ENCODE peak calls at places on chromosomes 1 and 21, in nine cellular contexts. One of them, this sample, is unnamed.

GRCh38 chr1:235997049-235997448 is 67.8 kb downstream of the NID1 start:
- DNase-seq in stomach: no peak
- DNase-seq in sigmoid colon: no peak
- DNase-seq in prostate gland: no peak
- DNase-seq in GM23338: no peak
- DNase-seq in spleen: no peak
- DNase-seq in K562: no peak
- DNase-seq in HepG2: no peak
- DNase-seq in esophagus muscularis mucosa: no peak
- DNase-seq in this sample: no peak

GRCh38 chr1:178650950-178651461 is 74.0 kb upstream of the RALGPS2 start:
- DNase-seq in stomach: no peak
- DNase-seq in sigmoid colon: no peak
- DNase-seq in prostate gland: no peak
- DNase-seq in GM23338: no peak
- DNase-seq in spleen: no peak
- DNase-seq in K562: no peak
- DNase-seq in HepG2: peak; percentile 19
- DNase-seq in esophagus muscularis mucosa: peak; percentile 78
- DNase-seq in this sample: no peak

GRCh38 chr1:34929497-34929852 is at the start of gene DLGAP3:
- DNase-seq in stomach: no peak
- DNase-seq in sigmoid colon: no peak
- DNase-seq in prostate gland: no peak
- DNase-seq in GM23338: peak; percentile 70
- DNase-seq in spleen: no peak
- DNase-seq in K562: peak; percentile 77
- DNase-seq in HepG2: no peak
- DNase-seq in esophagus muscularis mucosa: no peak
- DNase-seq in this sample: no peak

GRCh38 chr1:5993553-5994510 is 1.6 kb upstream of the NPHP4 start:
- DNase-seq in stomach: no peak
- DNase-seq in sigmoid colon: no peak
- DNase-seq in prostate gland: no peak
- DNase-seq in GM23338: peak; percentile 67
- DNase-seq in spleen: peak; percentile 86
- DNase-seq in K562: peak; percentile 80
- DNase-seq in HepG2: no peak
- DNase-seq in esophagus muscularis mucosa: no peak
- DNase-seq in this sample: no peak

GRCh38 chr1:101389547-101389929 is 152.7 kb downstream of the S1PR1 start:
- DNase-seq in stomach: no peak
- DNase-seq in sigmoid colon: no peak
- DNase-seq in prostate gland: no peak
- DNase-seq in GM23338: no peak
- DNase-seq in spleen: no peak
- DNase-seq in K562: no peak
- DNase-seq in HepG2: no peak
- DNase-seq in esophagus muscularis mucosa: no peak
- DNase-seq in this sample: no peak

GRCh38 chr21:42535602-42536171 is 22.0 kb downstream of the SLC37A1 start:
- DNase-seq in stomach: peak; percentile 72
- DNase-seq in sigmoid colon: peak; percentile 61
- DNase-seq in prostate gland: no peak
- DNase-seq in GM23338: no peak
- DNase-seq in spleen: peak; percentile 90
- DNase-seq in K562: no peak
- DNase-seq in HepG2: no peak
- DNase-seq in esophagus muscularis mucosa: no peak
- DNase-seq in this sample: no peak

GRCh38 chr1:157287462-157287861 is 149.3 kb upstream of the ETV3 start:
- DNase-seq in stomach: no peak
- DNase-seq in sigmoid colon: no peak
- DNase-seq in prostate gland: no peak
- DNase-seq in GM23338: no peak
- DNase-seq in spleen: no peak
- DNase-seq in K562: no peak
- DNase-seq in HepG2: no peak
- DNase-seq in esophagus muscularis mucosa: peak; percentile 79
- DNase-seq in this sample: no peak

GRCh38 chr1:150765229-150765976 is at the start of gene CTSS:
- DNase-seq in stomach: no peak
- DNase-seq in sigmoid colon: no peak
- DNase-seq in prostate gland: no peak
- DNase-seq in GM23338: no peak
- DNase-seq in spleen: no peak
- DNase-seq in K562: no peak
- DNase-seq in HepG2: no peak
- DNase-seq in esophagus muscularis mucosa: no peak
- DNase-seq in this sample: peak; percentile 51

GRCh38 chr21:36310016-36310415 is 10.0 kb upstream of the MORC3 start:
- DNase-seq in stomach: no peak
- DNase-seq in sigmoid colon: no peak
- DNase-seq in prostate gland: no peak
- DNase-seq in GM23338: no peak
- DNase-seq in spleen: peak; percentile 42
- DNase-seq in K562: no peak
- DNase-seq in HepG2: no peak
- DNase-seq in esophagus muscularis mucosa: no peak
- DNase-seq in this sample: no peak

GRCh38 chr1:26358411-26359384 is 4.8 kb upstream of the CRYBG2 start:
- DNase-seq in stomach: peak; percentile 70
- DNase-seq in sigmoid colon: no peak
- DNase-seq in prostate gland: no peak
- DNase-seq in GM23338: peak; percentile 45
- DNase-seq in spleen: no peak
- DNase-seq in K562: peak; percentile 46
- DNase-seq in HepG2: peak; percentile 90
- DNase-seq in esophagus muscularis mucosa: no peak
- DNase-seq in this sample: no peak

GRCh38 chr1:8706995-8707396 is 110.4 kb downstream of the RERE start:
- DNase-seq in stomach: no peak
- DNase-seq in sigmoid colon: no peak
- DNase-seq in prostate gland: no peak
- DNase-seq in GM23338: peak; percentile 47
- DNase-seq in spleen: no peak
- DNase-seq in K562: no peak
- DNase-seq in HepG2: peak; percentile 54
- DNase-seq in esophagus muscularis mucosa: no peak
- DNase-seq in this sample: no peak

GRCh38 chr1:174008261-174008660 is 13.9 kb downstream of the RC3H1 start:
- DNase-seq in stomach: no peak
- DNase-seq in sigmoid colon: no peak
- DNase-seq in prostate gland: no peak
- DNase-seq in GM23338: no peak
- DNase-seq in spleen: no peak
- DNase-seq in K562: no peak
- DNase-seq in HepG2: no peak
- DNase-seq in esophagus muscularis mucosa: no peak
- DNase-seq in this sample: no peak

GRCh38 chr21:39003982-39004775 is 179.1 kb downstream of the PSMG1 start:
- DNase-seq in stomach: no peak
- DNase-seq in sigmoid colon: no peak
- DNase-seq in prostate gland: no peak
- DNase-seq in GM23338: no peak
- DNase-seq in spleen: no peak
- DNase-seq in K562: no peak
- DNase-seq in HepG2: no peak
- DNase-seq in esophagus muscularis mucosa: no peak
- DNase-seq in this sample: no peak

DNA sequence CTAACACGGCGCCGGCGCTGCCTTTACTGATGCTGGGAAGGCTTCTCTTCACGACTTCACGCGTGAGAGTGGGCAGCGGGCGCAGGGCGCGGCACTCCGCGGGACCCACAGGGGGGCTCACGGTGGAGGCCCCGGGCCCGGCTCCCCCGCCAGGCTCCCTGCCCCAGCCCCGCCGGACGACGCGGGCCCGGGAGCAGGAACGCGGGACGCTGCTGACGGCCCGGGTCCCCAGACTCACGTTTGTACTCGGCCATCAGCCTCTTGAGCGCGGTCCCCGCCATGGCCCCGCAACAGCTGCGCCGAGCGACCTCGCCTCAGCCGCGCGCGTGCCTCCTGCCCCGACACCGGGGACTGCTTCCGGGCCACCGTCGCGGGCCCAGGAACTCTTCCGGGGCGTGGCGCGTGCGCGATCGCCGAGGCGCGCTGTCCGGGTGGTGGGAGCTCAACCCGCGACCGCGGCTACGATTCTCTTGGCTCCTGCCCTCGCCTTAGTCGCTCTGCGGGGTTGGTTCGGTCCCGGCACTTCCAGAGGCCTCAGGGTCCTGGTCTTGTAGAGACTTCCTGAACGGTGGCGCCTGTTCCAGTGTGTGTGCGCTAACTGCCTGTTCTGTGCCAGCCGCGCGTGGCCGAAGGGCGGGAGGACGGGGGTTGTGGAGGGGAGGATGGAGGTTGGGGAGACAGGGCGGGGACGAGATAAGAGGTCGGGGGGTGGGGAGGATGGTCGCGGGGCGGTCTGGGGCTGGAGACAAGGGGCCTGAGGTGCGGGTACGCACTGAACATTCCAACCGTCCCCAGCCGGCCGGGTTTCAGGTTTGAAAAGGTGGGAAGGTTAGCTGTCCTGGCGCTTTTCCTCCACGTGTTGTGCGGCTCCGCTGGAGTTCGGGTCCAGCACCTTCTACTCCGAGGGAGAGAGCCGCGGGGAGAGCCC is at the start of gene UBE2G2:
- DNase-seq in stomach: peak; percentile 85
- DNase-seq in sigmoid colon: peak; percentile 87
- DNase-seq in prostate gland: peak; percentile 59
- DNase-seq in GM23338: peak; percentile 83
- DNase-seq in spleen: peak; percentile 96
- DNase-seq in K562: peak; percentile 95
- DNase-seq in HepG2: peak; percentile 59
- DNase-seq in esophagus muscularis mucosa: peak; percentile 94
- DNase-seq in this sample: no peak
- H3K27ac ChIP-seq in stomach: peak within 1 kb of the TSS; percentile 77
- H3K27ac ChIP-seq in sigmoid colon: peak within 1 kb of the TSS; percentile 75
- H3K27ac ChIP-seq in prostate gland: peak within 1 kb of the TSS; percentile 61
- H3K27ac ChIP-seq in GM23338: peak within 1 kb of the TSS; percentile 6
- H3K27ac ChIP-seq in spleen: peak within 1 kb of the TSS; percentile 86
- H3K27ac ChIP-seq in K562: peak within 1 kb of the TSS; percentile 93
- H3K27ac ChIP-seq in HepG2: peak within 1 kb of the TSS; percentile 88
- H3K27ac ChIP-seq in esophagus muscularis mucosa: peak within 1 kb of the TSS; percentile 78
- H3K27ac ChIP-seq in this sample: peak within 1 kb of the TSS; percentile 81

GRCh38 chr1:182995894-182996293 is 27.3 kb upstream of the LAMC1 start:
- DNase-seq in stomach: no peak
- DNase-seq in sigmoid colon: no peak
- DNase-seq in prostate gland: no peak
- DNase-seq in GM23338: peak; percentile 36
- DNase-seq in spleen: no peak
- DNase-seq in K562: no peak
- DNase-seq in HepG2: no peak
- DNase-seq in esophagus muscularis mucosa: no peak
- DNase-seq in this sample: no peak

GRCh38 chr1:182985876-182986275 is 32.9 kb upstream of the SHCBP1L start:
- DNase-seq in stomach: no peak
- DNase-seq in sigmoid colon: no peak
- DNase-seq in prostate gland: no peak
- DNase-seq in GM23338: no peak
- DNase-seq in spleen: no peak
- DNase-seq in K562: no peak
- DNase-seq in HepG2: no peak
- DNase-seq in esophagus muscularis mucosa: no peak
- DNase-seq in this sample: no peak

GRCh38 chr1:182984621-182985020 is 31.7 kb upstream of the SHCBP1L start:
- DNase-seq in stomach: no peak
- DNase-seq in sigmoid colon: no peak
- DNase-seq in prostate gland: no peak
- DNase-seq in GM23338: no peak
- DNase-seq in spleen: no peak
- DNase-seq in K562: no peak
- DNase-seq in HepG2: no peak
- DNase-seq in esophagus muscularis mucosa: no peak
- DNase-seq in this sample: no peak

GRCh38 chr1:182993746-182994145 is 29.5 kb upstream of the LAMC1 start:
- DNase-seq in stomach: no peak
- DNase-seq in sigmoid colon: no peak
- DNase-seq in prostate gland: no peak
- DNase-seq in GM23338: no peak
- DNase-seq in spleen: no peak
- DNase-seq in K562: no peak
- DNase-seq in HepG2: no peak
- DNase-seq in esophagus muscularis mucosa: no peak
- DNase-seq in this sample: no peak

GRCh38 chr1:182990413-182991144 is 32.6 kb upstream of the LAMC1 start:
- DNase-seq in stomach: no peak
- DNase-seq in sigmoid colon: no peak
- DNase-seq in prostate gland: no peak
- DNase-seq in GM23338: no peak
- DNase-seq in spleen: no peak
- DNase-seq in K562: no peak
- DNase-seq in HepG2: no peak
- DNase-seq in esophagus muscularis mucosa: no peak
- DNase-seq in this sample: no peak
- TF ChIP-seq POLR2AphosphoS5 in stomach: no peak
- TF ChIP-seq POLR2AphosphoS5 in sigmoid colon: no peak
- TF ChIP-seq POLR2AphosphoS5 in prostate gland: no peak
- TF ChIP-seq POLR2AphosphoS5 in GM23338: no peak
- TF ChIP-seq POLR2AphosphoS5 in spleen: no peak
- TF ChIP-seq POLR2AphosphoS5 in K562: no peak
- TF ChIP-seq POLR2AphosphoS5 in HepG2: no peak
- TF ChIP-seq POLR2AphosphoS5 in esophagus muscularis mucosa: no peak
- TF ChIP-seq POLR2AphosphoS5 in this sample: no peak

DNA sequence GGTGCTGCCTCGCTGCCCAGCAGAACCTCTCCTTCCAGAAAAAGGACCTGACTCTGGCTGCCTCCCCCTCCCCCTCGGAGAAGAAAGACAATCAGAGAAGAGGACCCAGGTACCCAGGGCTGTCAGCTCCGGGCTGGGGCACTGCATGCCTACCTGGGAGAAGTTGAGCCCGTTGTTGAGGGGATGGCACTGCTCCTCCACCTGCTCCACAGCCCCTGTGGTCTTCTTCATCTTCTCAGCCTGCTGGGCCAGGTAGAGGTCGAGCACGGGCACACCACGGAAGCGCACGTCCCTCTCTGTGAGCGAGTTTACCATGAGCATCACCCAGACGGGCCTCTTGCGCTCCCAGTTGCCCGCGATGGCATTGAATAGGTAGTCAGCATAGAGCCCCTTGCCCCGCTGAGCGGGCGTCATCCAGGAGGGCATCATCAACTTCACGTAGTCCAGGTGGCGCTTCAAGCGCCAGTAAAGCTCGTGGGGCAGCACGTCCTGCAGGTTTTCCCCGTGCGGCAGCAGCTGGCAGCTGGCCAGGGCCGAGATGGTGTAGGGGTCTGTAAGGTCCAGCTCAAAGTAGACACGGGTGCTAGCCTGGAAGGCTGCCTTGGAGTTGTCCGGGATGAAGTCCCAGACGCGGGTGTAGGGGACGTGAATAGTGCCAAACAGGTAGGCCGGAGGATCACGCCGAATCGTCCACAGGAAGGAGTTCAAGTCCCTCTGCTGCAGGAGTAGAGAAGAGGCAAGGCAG is 3.1 kb downstream of the TRABD2B start:
- DNase-seq in stomach: no peak
- DNase-seq in sigmoid colon: no peak
- DNase-seq in prostate gland: no peak
- DNase-seq in GM23338: no peak
- DNase-seq in spleen: no peak
- DNase-seq in K562: no peak
- DNase-seq in HepG2: no peak
- DNase-seq in esophagus muscularis mucosa: no peak
- DNase-seq in this sample: no peak
- H3K4me3 ChIP-seq in stomach: no peak overlapping the region
- H3K4me3 ChIP-seq in sigmoid colon: no peak overlapping the region
- H3K4me3 ChIP-seq in prostate gland: no peak overlapping the region
- H3K4me3 ChIP-seq in GM23338: no peak overlapping the region
- H3K4me3 ChIP-seq in spleen: no peak overlapping the region
- H3K4me3 ChIP-seq in K562: no peak overlapping the region
- H3K4me3 ChIP-seq in HepG2: no peak overlapping the region
- H3K4me3 ChIP-seq in esophagus muscularis mucosa: peak overlapping the region; percentile 10
- H3K4me3 ChIP-seq in this sample: no peak overlapping the region

GRCh38 chr21:18772876-18773275 is 369.3 kb upstream of the TMPRSS15 start:
- DNase-seq in stomach: no peak
- DNase-seq in sigmoid colon: no peak
- DNase-seq in prostate gland: no peak
- DNase-seq in GM23338: no peak
- DNase-seq in spleen: no peak
- DNase-seq in K562: no peak
- DNase-seq in HepG2: no peak
- DNase-seq in esophagus muscularis mucosa: no peak
- DNase-seq in this sample: no peak
- H3K27ac ChIP-seq in stomach: no peak overlapping the region
- H3K27ac ChIP-seq in sigmoid colon: no peak overlapping the region
- H3K27ac ChIP-seq in prostate gland: no peak overlapping the region
- H3K27ac ChIP-seq in GM23338: no peak overlapping the region
- H3K27ac ChIP-seq in spleen: no peak overlapping the region
- H3K27ac ChIP-seq in K562: no peak overlapping the region
- H3K27ac ChIP-seq in HepG2: no peak overlapping the region
- H3K27ac ChIP-seq in esophagus muscularis mucosa: no peak overlapping the region
- H3K27ac ChIP-seq in this sample: no peak overlapping the region